ENCODE peak calls at places on chromosomes 11 and 22, in four cellular contexts. S is HepG2, C is K562, N is GM12878. H is an unnamed sample. For H3K27me3, the result is how much of the 10 kb centered on the place peaks cover.

GRCh38 chr11:125211191-125211953 is 46.8 kb downstream of the PKNOX2 start:
- DNase-seq in S (no peak), C (no peak), N (no peak), H (peak)

GRCh38 chr11:93500759-93501158 is 42.4 kb downstream of the SMCO4 start:
- DNase-seq in S (no peak), C (no peak), N (no peak), H (no peak)

GRCh38 chr22:45208696-45208992 is 32.0 kb downstream of the KIAA0930 start:
- DNase-seq in S (no peak), C (no peak), N (no peak), H (no peak)

GRCh38 chr11:10581481-10582019 is 13.1 kb upstream of the LYVE1 start:
- DNase-seq in S (no peak), C (peak), N (no peak), H (no peak)

GRCh38 chr22:19974935-19975706 is 33.5 kb upstream of the TXNRD2 start:
- DNase-seq in S (no peak), C (peak), N (no peak), H (peak)

GRCh38 chr11:68839953-68840641 is 1.6 kb downstream of the CPT1A start:
- DNase-seq in S (no peak), C (peak), N (no peak), H (peak)

GRCh38 chr22:42316988-42317387 is 46.5 kb upstream of the TCF20 start:
- DNase-seq in S (no peak), C (peak), N (no peak), H (no peak)

GRCh38 chr11:104830080-104830479 is 68.2 kb downstream of the CASP12 start:
- DNase-seq in S (no peak), C (no peak), N (no peak), H (no peak)

GRCh38 chr22:40955516-40955915 is 4.3 kb downstream of the RBX1 start:
- DNase-seq in S (no peak), C (no peak), N (no peak), H (no peak)

GRCh38 chr22:30325065-30325720 is 1.5 kb downstream of the TBC1D10A start:
- DNase-seq in S (no peak), C (no peak), N (no peak), H (peak)

GRCh38 chr22:30325724-30326703 is 727 bp downstream of the TBC1D10A start:
- DNase-seq in S (no peak), C (peak), N (no peak), H (peak)

GRCh38 chr22:30326704-30327362 is at the start of gene TBC1D10A:
- DNase-seq in S (peak), C (peak), N (peak), H (peak)

GRCh38 chr22:30321461-30321860 is 5.3 kb downstream of the TBC1D10A start:
- DNase-seq in S (no peak), C (no peak), N (no peak), H (no peak)

GRCh38 chr22:30324008-30324730 is 2.6 kb downstream of the TBC1D10A start:
- DNase-seq in S (no peak), C (no peak), N (no peak), H (no peak)
- H3K4me3 ChIP-seq in S (no peak), C (no peak), N (peak), H (no peak)

GRCh38 chr11:27611946-27612455 is 88.3 kb downstream of the BDNF start:
- DNase-seq in S (no peak), C (no peak), N (no peak), H (no peak)
- TF ChIP-seq JUNB in S (no peak), C (no peak), N (no peak), H (no peak)

DNA sequence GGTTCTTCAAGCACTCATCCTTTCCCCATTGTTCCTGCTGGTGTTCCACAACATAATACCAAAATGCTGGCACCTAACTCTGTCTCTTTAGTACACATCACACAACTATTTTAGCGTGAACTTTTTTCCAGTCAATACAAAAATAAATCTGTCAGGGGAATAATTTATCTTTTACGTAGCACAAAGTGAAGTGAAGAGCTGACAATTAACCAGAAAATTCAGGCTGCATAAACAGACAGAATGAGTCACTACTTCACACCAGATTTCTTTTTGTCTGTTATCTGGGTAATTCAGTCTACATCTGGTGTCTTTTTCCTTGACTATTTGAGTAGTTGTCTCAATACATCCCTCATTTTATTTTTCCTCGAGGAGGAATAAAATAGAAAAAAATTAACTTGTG is 7.9 kb upstream of the ETS1 start:
- DNase-seq in S (no peak), C (no peak), N (no peak), H (no peak)
- H3K27me3 ChIP-seq in S (under half), C (under half), N (under half), H (under half)

GRCh38 chr11:62400760-62401159 is 18.1 kb upstream of the SCGB1A1 start:
- DNase-seq in S (no peak), C (peak), N (no peak), H (no peak)

GRCh38 chr11:62402994-62403393 is 15.8 kb upstream of the SCGB1A1 start:
- DNase-seq in S (no peak), C (no peak), N (no peak), H (no peak)

GRCh38 chr11:62401781-62402180 is 17.1 kb upstream of the SCGB1A1 start:
- DNase-seq in S (no peak), C (no peak), N (no peak), H (no peak)

GRCh38 chr11:62401356-62401755 is 17.5 kb upstream of the SCGB1A1 start:
- DNase-seq in S (no peak), C (no peak), N (no peak), H (no peak)

GRCh38 chr11:62402226-62402625 is 16.6 kb upstream of the SCGB1A1 start:
- DNase-seq in S (no peak), C (no peak), N (no peak), H (no peak)
- H3K4me3 ChIP-seq in S (no peak), C (no peak), N (no peak), H (no peak)

GRCh38 chr11:13461291-13461690 is 1.7 kb downstream of the BTBD10 start:
- DNase-seq in S (no peak), C (no peak), N (no peak), H (no peak)
- TF ChIP-seq JUNB in S (no peak), C (no peak), N (no peak), H (no peak)

DNA sequence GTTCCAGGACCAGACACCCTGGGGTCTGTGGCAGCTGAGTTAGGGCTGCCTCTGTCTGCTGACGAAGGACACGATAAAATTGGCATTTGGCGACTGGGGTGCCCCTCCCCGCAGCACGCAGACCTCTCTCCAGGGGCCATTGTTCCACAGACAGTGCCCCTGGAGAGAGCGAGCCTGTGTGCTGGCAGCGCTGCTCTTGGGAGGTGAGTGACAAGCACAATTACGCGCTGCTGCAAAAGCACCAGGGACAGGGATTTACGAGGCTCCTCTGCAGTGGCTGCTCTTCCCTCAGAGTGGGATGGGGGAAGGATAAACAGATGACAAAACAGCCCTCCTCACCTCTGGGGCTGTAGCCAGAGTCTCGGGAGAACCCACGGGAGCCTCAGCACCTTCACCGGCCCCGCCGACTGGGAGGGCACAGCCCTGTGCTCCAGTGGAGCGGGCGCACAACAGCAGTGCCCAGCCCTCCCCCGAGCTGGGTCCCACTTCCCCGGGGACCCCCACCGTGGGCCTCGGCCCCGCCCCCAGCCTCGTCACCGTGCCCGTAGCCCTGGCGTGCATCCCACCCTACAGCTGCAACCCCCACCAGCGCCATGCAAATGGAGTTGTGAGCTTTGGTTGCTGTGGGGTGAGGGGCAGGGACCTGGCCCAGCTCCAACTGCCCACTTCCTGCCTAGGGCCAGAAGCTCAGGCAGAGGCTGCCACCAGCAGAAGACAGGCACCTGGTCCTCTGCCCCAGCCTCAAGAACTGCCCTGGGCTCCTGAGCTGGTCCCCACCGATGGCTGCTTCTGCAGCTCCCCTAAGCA is 19.6 kb downstream of the CHID1 start:
- DNase-seq in S (no peak), C (no peak), N (no peak), H (no peak)
- H3K27me3 ChIP-seq in S (under half), C (under half), N (under half), H (under half)

DNA sequence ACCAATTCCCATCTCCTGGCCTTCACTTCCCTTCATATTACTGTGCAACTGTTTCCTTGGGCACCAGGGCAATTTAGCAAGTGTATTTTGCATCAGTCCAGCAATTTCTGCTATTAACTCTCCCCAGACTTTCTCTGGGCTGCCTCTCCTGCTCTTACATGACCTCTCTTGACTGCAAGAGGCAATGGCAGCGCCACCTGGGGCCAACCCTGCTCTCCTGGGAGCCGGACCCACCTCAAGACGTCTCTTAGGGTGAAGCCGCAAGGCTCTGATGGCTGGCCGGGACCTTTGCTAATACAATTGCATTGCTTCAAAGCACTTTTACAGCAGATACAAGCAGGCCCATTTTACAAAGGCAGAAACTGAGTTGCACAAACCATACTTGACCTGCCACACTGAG is 360.2 kb downstream of the CADM1 start:
- DNase-seq in S (no peak), C (no peak), N (no peak), H (peak)
- H3K4me3 ChIP-seq in S (no peak), C (no peak), N (no peak), H (no peak)

H was measured in GM23338.